ENCODE peak calls at places on chromosomes 5 and 9, in eight cellular contexts. F is WTC11, Z is HCT116, G is endothelial cell of umbilical vein, D is K562, M is SK-N-SH, U is HepG2, Y is NB4. I is an unnamed sample.

GRCh38 chr5:54217826-54218503 is 92.4 kb downstream of the ARL15 start:
- DNase-seq in F (no peak), Z (peak), G (peak), D (peak), M (peak), U (peak), Y (peak), I (peak)

GRCh38 chr9:124217839-124218437 is 39.8 kb upstream of the NEK6 start:
- DNase-seq in F (no peak), Z (no peak), G (no peak), D (no peak), M (no peak), U (no peak), Y (peak), I (no peak)

GRCh38 chr9:113616116-113616515 is 152.6 kb downstream of the RGS3 start:
- DNase-seq in F (no peak), Z (no peak), G (no peak), D (no peak), M (no peak), U (no peak), Y (peak), I (no peak)

GRCh38 chr5:142320851-142321560 is 3.8 kb downstream of the SPRY4 start:
- DNase-seq in F (no peak), Z (no peak), G (peak), D (no peak), M (peak), U (no peak), Y (peak), I (no peak)

GRCh38 chr5:35811108-35811741 is 45.5 kb upstream of the IL7R start:
- DNase-seq in F (no peak), Z (no peak), G (no peak), D (no peak), M (no peak), U (no peak), Y (no peak), I (no peak)

GRCh38 chr9:78612089-78612488 is 315.2 kb downstream of the PSAT1 start:
- DNase-seq in F (no peak), Z (no peak), G (no peak), D (no peak), M (no peak), U (no peak), Y (no peak), I (no peak)

GRCh38 chr5:14226992-14227391 is 83.8 kb downstream of the TRIO start:
- DNase-seq in F (no peak), Z (no peak), G (peak), D (no peak), M (no peak), U (no peak), Y (no peak), I (no peak)

GRCh38 chr5:159189310-159189709 is 20.0 kb downstream of the RNF145 start:
- DNase-seq in F (no peak), Z (no peak), G (peak), D (no peak), M (no peak), U (no peak), Y (no peak), I (peak)

GRCh38 chr5:3342271-3343100 is 253.1 kb upstream of the IRX1 start:
- DNase-seq in F (no peak), Z (no peak), G (no peak), D (no peak), M (no peak), U (no peak), Y (no peak), I (no peak)

GRCh38 chr5:3656803-3657202 is 61.2 kb downstream of the IRX1 start:
- DNase-seq in F (no peak), Z (no peak), G (no peak), D (no peak), M (no peak), U (no peak), Y (no peak), I (no peak)

GRCh38 chr9:84480071-84480470 is 139.5 kb upstream of the SLC28A3 start:
- DNase-seq in F (no peak), Z (no peak), G (no peak), D (no peak), M (no peak), U (no peak), Y (no peak), I (no peak)

GRCh38 chr9:127347831-127348699 is 48.9 kb upstream of the SLC2A8 start:
- DNase-seq in F (no peak), Z (no peak), G (peak), D (no peak), M (peak), U (peak), Y (peak), I (peak)

GRCh38 chr9:93138171-93138764 is 4.2 kb upstream of the NINJ1 start:
- DNase-seq in F (no peak), Z (no peak), G (no peak), D (no peak), M (no peak), U (no peak), Y (no peak), I (no peak)

GRCh38 chr5:113034182-113034773 is 57.7 kb downstream of the DCP2 start:
- DNase-seq in F (no peak), Z (no peak), G (no peak), D (no peak), M (no peak), U (no peak), Y (no peak), I (no peak)

GRCh38 chr5:43040287-43041098 is at the start of gene ANXA2R:
- DNase-seq in F (peak), Z (peak), G (peak), D (peak), M (peak), U (peak), Y (peak), I (peak)

GRCh38 chr5:176929654-176930053 is 30.5 kb upstream of the HK3 start:
- DNase-seq in F (no peak), Z (no peak), G (no peak), D (no peak), M (no peak), U (peak), Y (no peak), I (no peak)

GRCh38 chr9:35687306-35687705 is 2.4 kb downstream of the TPM2 start:
- DNase-seq in F (no peak), Z (no peak), G (no peak), D (no peak), M (no peak), U (peak), Y (no peak), I (peak)

GRCh38 chr5:160188151-160188967 is 40.9 kb upstream of the FABP6 start:
- DNase-seq in F (peak), Z (no peak), G (peak), D (peak), M (no peak), U (no peak), Y (peak), I (peak)

GRCh38 chr9:133715866-133716563 is 22.1 kb downstream of the SARDH start:
- DNase-seq in F (peak), Z (no peak), G (no peak), D (peak), M (peak), U (peak), Y (peak), I (no peak)

GRCh38 chr5:173888473-173889135 is 455 bp downstream of the CPEB4 start:
- DNase-seq in F (peak), Z (no peak), G (peak), D (peak), M (peak), U (no peak), Y (peak), I (no peak)

GRCh38 chr9:136724772-136725171 is 12.4 kb downstream of the DIPK1B start:
- DNase-seq in F (no peak), Z (no peak), G (no peak), D (no peak), M (no peak), U (no peak), Y (no peak), I (no peak)
- TF ChIP-seq MAX in F (no peak), Z (no peak), G (no peak), D (no peak), M (no peak), U (no peak), Y (no peak), I (no peak)

GRCh38 chr5:64330728-64331231 is 165.1 kb downstream of the RNF180 start:
- DNase-seq in F (no peak), Z (no peak), G (no peak), D (no peak), M (no peak), U (no peak), Y (no peak), I (no peak)
- TF ChIP-seq MAX in F (no peak), Z (no peak), G (no peak), D (no peak), M (no peak), U (no peak), Y (no peak), I (no peak)

DNA sequence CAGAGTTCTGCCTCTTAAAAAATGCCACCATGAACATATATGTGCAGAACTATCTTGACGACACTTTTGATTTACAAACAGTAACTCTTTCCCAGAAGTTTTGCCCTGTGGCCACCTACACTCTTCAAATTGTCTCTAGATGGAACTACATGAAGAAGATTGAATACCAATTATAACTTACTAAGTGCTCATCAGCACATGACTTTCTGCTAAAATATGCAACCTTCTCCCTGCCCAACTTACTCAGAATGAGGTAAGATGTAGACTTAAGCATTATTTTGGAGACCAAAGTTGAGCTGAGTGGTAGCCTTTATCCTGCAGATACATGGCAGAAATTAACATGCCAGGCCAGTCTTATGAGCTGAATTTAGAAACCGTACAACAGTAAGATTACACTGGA is 105.4 kb downstream of the SEMA5A start:
- DNase-seq in F (no peak), Z (no peak), G (no peak), D (no peak), M (no peak), U (no peak), Y (no peak), I (no peak)
- TF ChIP-seq MAX in F (no peak), Z (no peak), G (no peak), D (no peak), M (no peak), U (no peak), Y (no peak), I (no peak)

GRCh38 chr5:129917224-129917623 is 13.0 kb downstream of the CHSY3 start:
- DNase-seq in F (no peak), Z (no peak), G (no peak), D (no peak), M (no peak), U (no peak), Y (no peak), I (no peak)
- TF ChIP-seq MAX in F (no peak), Z (no peak), G (no peak), D (no peak), M (no peak), U (no peak), Y (no peak), I (no peak)

GRCh38 chr5:74655206-74655605 is 14.7 kb upstream of the ENC1 start:
- DNase-seq in F (no peak), Z (no peak), G (no peak), D (no peak), M (no peak), U (no peak), Y (no peak), I (no peak)
- TF ChIP-seq MAX in F (no peak), Z (no peak), G (no peak), D (no peak), M (no peak), U (no peak), Y (no peak), I (no peak)

DNA sequence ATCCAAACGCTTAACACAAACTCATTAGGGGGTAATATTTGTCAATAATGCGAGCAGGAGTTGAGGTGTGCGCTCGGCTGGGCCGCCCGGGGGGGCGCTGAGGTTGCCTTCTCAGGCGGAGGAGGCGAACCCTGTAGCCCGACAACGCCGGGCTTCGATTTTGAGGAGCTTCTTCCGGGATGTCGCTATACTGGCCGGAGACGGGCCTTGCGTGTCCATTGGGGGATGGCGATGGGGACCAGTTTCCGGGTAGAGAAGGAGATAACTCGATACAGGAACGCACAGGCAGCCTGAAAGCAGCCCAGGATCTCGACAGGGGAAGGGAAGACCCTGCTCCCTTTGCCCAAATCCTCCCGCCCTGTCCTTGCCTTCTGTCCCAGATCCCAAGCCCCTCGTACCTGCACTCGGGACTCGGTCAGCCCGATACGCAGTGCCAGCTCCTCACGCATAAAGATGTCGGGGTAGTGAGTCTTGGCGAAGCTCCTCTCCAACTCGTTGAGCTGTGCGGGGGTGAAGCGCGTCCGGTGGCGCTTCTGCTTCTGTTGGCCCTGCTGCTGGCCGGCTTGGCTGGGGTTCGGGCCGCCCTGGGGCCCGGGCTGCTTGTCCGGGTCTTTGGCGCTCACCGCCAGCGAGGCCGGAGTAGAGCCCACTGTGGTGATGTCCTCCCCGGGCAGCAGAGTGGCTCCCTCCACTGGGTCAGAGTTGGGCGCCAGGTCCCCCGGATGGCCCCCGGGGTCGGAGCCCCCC is 1.9 kb downstream of the OTP start:
- DNase-seq in F (peak), Z (no peak), G (no peak), D (no peak), M (peak), U (no peak), Y (no peak), I (no peak)
- TF ChIP-seq MAX in F (no peak), Z (no peak), G (no peak), D (no peak), M (no peak), U (no peak), Y (no peak), I (no peak)